ENCODE peak calls at places on chromosome 13, in four cellular contexts. Q, D, R and V are unnamed samples. For H3K27me3, the result is how much of the 10 kb centered on the place peaks cover.

GRCh38 chr13:114259974-114260373 is 21.4 kb upstream of the UPF3A start:
- DNase-seq in Q (no peak), D (no peak), R (no peak), V (no peak)

GRCh38 chr13:40875583-40875982 is 86.2 kb downstream of the SLC25A15 start:
- DNase-seq in Q (no peak), D (no peak), R (no peak), V (no peak)

GRCh38 chr13:35475960-35476943 is at the start of gene MAB21L1:
- DNase-seq in Q (peak), D (peak), R (no peak), V (no peak)

GRCh38 chr13:89470901-89471300 is 1799.7 kb downstream of the SLITRK5 start:
- DNase-seq in Q (no peak), D (no peak), R (no peak), V (no peak)

GRCh38 chr13:47168086-47168485 is 271.2 kb upstream of the HTR2A start:
- DNase-seq in Q (no peak), D (no peak), R (no peak), V (no peak)

GRCh38 chr13:19864339-19865309 is 1.2 kb upstream of the ZMYM5 start:
- DNase-seq in Q (peak), D (peak), R (no peak), V (peak)

GRCh38 chr13:36345438-36346221 is 564 bp downstream of the SPART start:
- DNase-seq in Q (peak), D (peak), R (peak), V (peak)

GRCh38 chr13:34162545-34162936 is 344.6 kb downstream of the RFC3 start:
- DNase-seq in Q (no peak), D (no peak), R (no peak), V (no peak)

GRCh38 chr13:32791545-32792172 is 205.4 kb downstream of the PDS5B start:
- DNase-seq in Q (no peak), D (no peak), R (no peak), V (no peak)

GRCh38 chr13:105567951-105568510 is 967.4 kb downstream of the EFNB2 start:
- DNase-seq in Q (no peak), D (no peak), R (no peak), V (no peak)

GRCh38 chr13:109779074-109779473 is 7.3 kb downstream of the IRS2 start:
- DNase-seq in Q (no peak), D (no peak), R (no peak), V (no peak)
- H3K4me3 ChIP-seq in Q (peak), D (peak), R (no peak), V (peak)

GRCh38 chr13:94712812-94713555 is 639 bp upstream of the SOX21 start:
- DNase-seq in Q (no peak), D (peak), R (no peak), V (no peak)

GRCh38 chr13:94716016-94716415 is 3.7 kb upstream of the SOX21 start:
- DNase-seq in Q (no peak), D (no peak), R (no peak), V (no peak)

GRCh38 chr13:94712287-94712811 is at the start of gene SOX21:
- DNase-seq in Q (no peak), D (no peak), R (no peak), V (no peak)

GRCh38 chr13:94711561-94712286 is 621 bp downstream of the SOX21 start:
- DNase-seq in Q (no peak), D (peak), R (no peak), V (no peak)

DNA sequence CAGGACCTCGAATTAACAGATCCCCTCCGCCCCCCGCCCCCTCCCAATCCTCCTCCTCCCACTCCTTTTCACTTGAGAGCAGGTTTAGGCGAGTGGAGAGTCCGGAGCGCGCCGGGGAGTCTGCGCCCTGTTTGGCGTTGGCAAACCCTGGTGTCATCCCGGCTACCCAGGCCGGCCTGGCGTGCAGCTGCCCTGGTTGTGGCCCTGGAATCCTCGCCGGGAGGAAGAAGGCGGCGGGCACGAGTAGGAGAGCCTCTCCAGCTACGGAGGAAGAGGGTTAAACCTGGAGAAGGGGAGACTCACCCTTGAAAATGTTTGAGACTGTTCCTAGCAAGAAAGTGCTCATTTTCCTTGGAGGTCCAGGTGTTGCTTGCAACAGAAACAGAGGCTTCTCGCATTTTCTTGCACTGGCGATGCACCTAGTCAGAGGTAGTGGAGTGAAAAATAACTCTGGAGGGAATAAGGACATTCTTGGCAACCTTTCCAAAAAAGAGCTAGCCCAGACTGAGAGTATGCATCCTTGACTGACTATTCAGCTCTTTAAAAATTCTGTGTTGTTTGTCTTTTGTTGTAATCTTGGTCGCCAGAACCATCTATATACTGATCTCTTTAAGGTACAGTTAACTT is 1.3 kb upstream of the SOX21 start:
- DNase-seq in Q (no peak), D (no peak), R (no peak), V (no peak)
- H3K27me3 ChIP-seq in Q (under half), D (half or more), R (half or more), V (under half)

DNA sequence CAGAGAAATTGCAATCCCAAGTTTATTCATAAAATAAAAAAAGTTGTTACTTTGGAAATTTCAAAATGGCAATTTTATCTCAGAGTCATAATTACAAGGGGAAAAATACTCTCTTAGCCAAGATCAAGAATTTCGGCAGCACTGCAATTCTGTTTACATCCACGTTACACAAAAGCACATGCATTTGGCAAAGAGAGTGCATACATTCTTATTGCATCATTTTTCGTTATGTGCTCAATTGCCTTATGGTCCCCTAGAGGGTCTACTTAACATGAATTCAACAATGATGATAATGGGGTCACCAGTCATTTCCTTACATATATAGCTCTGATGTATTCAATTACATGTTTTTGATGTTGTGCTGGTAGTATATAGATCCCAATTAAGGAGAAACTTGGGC is 498.0 kb downstream of the DIAPH3 start:
- DNase-seq in Q (no peak), D (no peak), R (no peak), V (no peak)
- H3K4me3 ChIP-seq in Q (no peak), D (no peak), R (no peak), V (no peak)

DNA sequence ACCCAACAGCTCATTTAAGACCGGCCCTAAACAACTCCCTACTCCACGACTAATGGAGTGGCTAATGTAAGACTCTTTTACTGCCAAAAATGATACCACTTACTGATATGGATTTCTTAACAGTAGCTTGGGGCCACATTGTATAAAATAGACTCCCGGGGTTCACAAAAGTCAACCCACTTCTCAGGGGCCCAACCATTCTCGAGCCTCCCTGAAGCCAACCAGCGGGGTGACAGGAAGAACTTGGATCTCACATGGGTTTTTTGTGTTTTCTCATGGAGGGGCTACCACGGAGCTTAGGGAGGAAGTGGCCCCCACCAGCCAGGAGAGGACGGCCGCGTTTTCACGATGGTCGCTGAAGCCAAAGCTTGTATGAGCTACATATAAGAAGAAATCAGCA is 8.1 kb downstream of the MCF2L start:
- DNase-seq in Q (no peak), D (no peak), R (no peak), V (no peak)
- H3K27me3 ChIP-seq in Q (under half), D (under half), R (under half), V (under half)

GRCh38 chr13:112060431-112060830 is 6.5 kb upstream of the SOX1 start:
- DNase-seq in Q (no peak), D (no peak), R (no peak), V (no peak)

GRCh38 chr13:112058519-112058873 is 8.5 kb upstream of the SOX1 start:
- DNase-seq in Q (no peak), D (no peak), R (no peak), V (no peak)

GRCh38 chr13:112058941-112059340 is 8.0 kb upstream of the SOX1 start:
- DNase-seq in Q (no peak), D (no peak), R (no peak), V (no peak)

GRCh38 chr13:112060899-112061366 is 6.0 kb upstream of the SOX1 start:
- DNase-seq in Q (no peak), D (no peak), R (no peak), V (no peak)

DNA sequence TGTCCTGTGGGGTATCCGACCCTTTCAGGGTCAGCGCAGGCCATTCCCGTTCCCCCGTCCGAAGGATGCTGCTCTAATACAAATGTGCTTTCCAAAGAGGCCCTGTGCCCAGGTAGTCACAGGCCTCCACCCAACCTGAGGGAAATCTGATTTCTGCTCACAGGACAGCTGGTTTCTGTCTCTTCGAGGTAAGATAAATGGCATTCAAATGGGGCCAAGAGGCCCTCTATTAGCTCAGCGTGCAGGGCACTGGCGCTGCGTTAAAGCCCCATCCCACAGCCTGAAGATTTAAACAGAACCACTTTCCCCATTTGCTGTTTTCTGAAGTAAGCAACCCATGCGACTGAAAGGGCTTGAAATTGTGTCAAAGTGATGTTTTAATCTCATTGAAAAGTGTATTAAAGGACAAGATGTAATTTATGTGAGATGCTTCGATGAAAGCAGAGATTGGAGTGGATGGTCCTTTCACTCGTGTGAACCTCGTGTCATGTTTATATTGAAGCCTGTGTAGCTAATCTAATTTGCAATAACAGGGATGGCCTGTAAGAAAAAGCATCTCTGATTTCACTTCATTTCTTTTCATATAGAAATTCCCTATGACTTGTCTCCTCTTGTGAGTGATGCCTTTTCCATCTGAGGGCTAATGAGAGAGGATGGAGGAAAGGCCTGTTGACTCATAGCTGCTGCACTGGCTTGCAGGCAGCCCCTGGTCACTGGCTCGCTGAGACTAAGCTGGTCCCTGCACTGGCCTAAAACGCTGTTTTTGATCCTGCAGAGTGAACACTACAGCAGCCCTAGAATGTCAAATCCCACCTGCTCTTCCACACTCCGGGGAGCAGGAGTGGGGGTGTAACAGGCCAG is 7.3 kb upstream of the SOX1 start:
- DNase-seq in Q (no peak), D (no peak), R (no peak), V (no peak)
- H3K4me3 ChIP-seq in Q (no peak), D (no peak), R (no peak), V (no peak)

GRCh38 chr13:52849727-52850395 is 1.4 kb upstream of the PCDH8 start:
- DNase-seq in Q (no peak), D (no peak), R (no peak), V (no peak)
- H3K27me3 ChIP-seq in Q (under half), D (under half), R (half or more), V (under half)

GRCh38 chr13:49288458-49288857 is 40.7 kb downstream of the CDADC1 start:
- DNase-seq in Q (no peak), D (no peak), R (no peak), V (no peak)
- H3K4me3 ChIP-seq in Q (no peak), D (no peak), R (no peak), V (no peak)